ENCODE peak calls at places on chromosome 2, in six cellular contexts. P is heart right ventricle, Z is prostate gland, X is body of pancreas, C is SK-N-SH, M is HCT116. N is an unnamed sample. For H3K36me3, the result is how much of the 10 kb centered on the place peaks cover.

GRCh38 chr2:7020059-7020458 is 102.8 kb downstream of the RNF144A start:
- DNase-seq in P (no peak), Z (no peak), X (no peak), C (no peak), M (no peak), N (no peak)

GRCh38 chr2:873027-873426 is 77.6 kb upstream of the SNTG2 start:
- DNase-seq in P (no peak), Z (no peak), X (no peak), C (no peak), M (no peak), N (no peak)

GRCh38 chr2:147062073-147062472 is 782.8 kb upstream of the ACVR2A start:
- DNase-seq in P (no peak), Z (no peak), X (no peak), C (no peak), M (no peak), N (no peak)

GRCh38 chr2:131168578-131168977 is 40.8 kb upstream of the POTEE start:
- DNase-seq in P (no peak), Z (no peak), X (no peak), C (no peak), M (no peak), N (no peak)

GRCh38 chr2:130796280-130796679 is 40.4 kb upstream of the ARHGEF4 start:
- DNase-seq in P (no peak), Z (no peak), X (no peak), C (no peak), M (no peak), N (no peak)

GRCh38 chr2:238289574-238289973 is 1.2 kb upstream of the PER2 start:
- DNase-seq in P (no peak), Z (no peak), X (no peak), C (no peak), M (no peak), N (no peak)

GRCh38 chr2:39289609-39290008 is 45.8 kb upstream of the CDKL4 start:
- DNase-seq in P (no peak), Z (no peak), X (no peak), C (no peak), M (no peak), N (no peak)

GRCh38 chr2:8602809-8603208 is 79.0 kb upstream of the ID2 start:
- DNase-seq in P (no peak), Z (peak), X (no peak), C (no peak), M (no peak), N (no peak)

GRCh38 chr2:217150236-217150635 is 290.4 kb upstream of the TNP1 start:
- DNase-seq in P (no peak), Z (no peak), X (no peak), C (no peak), M (no peak), N (no peak)

GRCh38 chr2:220224711-220225519 is 597.5 kb downstream of the SLC4A3 start:
- DNase-seq in P (no peak), Z (no peak), X (no peak), C (no peak), M (no peak), N (no peak)

GRCh38 chr2:187890690-187891089 is 336.5 kb upstream of the TFPI start:
- DNase-seq in P (no peak), Z (no peak), X (no peak), C (no peak), M (no peak), N (no peak)

GRCh38 chr2:191299866-191300265 is 54.7 kb downstream of the MYO1B start:
- DNase-seq in P (no peak), Z (no peak), X (no peak), C (no peak), M (no peak), N (no peak)

GRCh38 chr2:128424406-128424805 is 105.7 kb upstream of the HS6ST1 start:
- DNase-seq in P (no peak), Z (no peak), X (no peak), C (no peak), M (no peak), N (no peak)

GRCh38 chr2:179562330-179562885 is 297.8 kb upstream of the SESTD1 start:
- DNase-seq in P (no peak), Z (no peak), X (peak), C (no peak), M (no peak), N (no peak)

GRCh38 chr2:236177604-236177966 is 9.4 kb upstream of the GBX2 start:
- DNase-seq in P (no peak), Z (no peak), X (peak), C (peak), M (peak), N (no peak)

GRCh38 chr2:112540906-112541305 is 1.4 kb upstream of the POLR1B start:
- DNase-seq in P (no peak), Z (no peak), X (no peak), C (no peak), M (no peak), N (no peak)

DNA sequence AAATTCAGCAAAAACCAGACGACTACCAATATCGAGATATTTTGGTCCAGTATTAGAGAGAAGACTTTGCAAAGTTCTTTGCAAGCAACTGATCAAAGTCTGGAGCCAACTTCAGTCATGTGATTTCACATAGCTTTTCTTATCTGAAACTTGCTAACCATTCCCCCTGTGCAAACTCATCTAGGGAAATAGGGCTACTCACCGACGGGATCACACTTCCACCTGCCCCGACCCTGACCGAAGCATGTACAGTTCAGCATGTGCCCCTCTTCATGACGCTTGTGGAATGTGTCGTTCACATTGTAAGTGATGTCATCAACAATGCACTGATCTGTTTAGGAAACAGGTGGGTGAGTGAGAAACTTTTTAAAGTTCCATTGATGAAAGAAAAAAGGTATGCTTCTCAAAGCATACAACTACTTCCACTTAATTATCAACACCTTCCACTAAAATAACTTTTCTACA is 15.4 kb downstream of the FN1 start:
- DNase-seq in P (no peak), Z (no peak), X (no peak), C (no peak), M (no peak), N (no peak)
- H3K36me3 ChIP-seq in P (half or more), Z (under half), X (under half), C (half or more), M (under half), N (half or more)

GRCh38 chr2:85865539-85866164 is 23.1 kb downstream of the ST3GAL5 start:
- DNase-seq in P (no peak), Z (peak), X (no peak), C (no peak), M (no peak), N (no peak)
- H3K27ac ChIP-seq in P (no peak), Z (peak), X (no peak), C (no peak), M (no peak), N (no peak)

GRCh38 chr2:141021109-141021508 is 1109.7 kb downstream of the LRP1B start:
- DNase-seq in P (no peak), Z (no peak), X (no peak), C (no peak), M (no peak), N (no peak)

GRCh38 chr2:141020346-141020745 is 1110.5 kb downstream of the LRP1B start:
- DNase-seq in P (no peak), Z (no peak), X (no peak), C (no peak), M (no peak), N (no peak)

DNA sequence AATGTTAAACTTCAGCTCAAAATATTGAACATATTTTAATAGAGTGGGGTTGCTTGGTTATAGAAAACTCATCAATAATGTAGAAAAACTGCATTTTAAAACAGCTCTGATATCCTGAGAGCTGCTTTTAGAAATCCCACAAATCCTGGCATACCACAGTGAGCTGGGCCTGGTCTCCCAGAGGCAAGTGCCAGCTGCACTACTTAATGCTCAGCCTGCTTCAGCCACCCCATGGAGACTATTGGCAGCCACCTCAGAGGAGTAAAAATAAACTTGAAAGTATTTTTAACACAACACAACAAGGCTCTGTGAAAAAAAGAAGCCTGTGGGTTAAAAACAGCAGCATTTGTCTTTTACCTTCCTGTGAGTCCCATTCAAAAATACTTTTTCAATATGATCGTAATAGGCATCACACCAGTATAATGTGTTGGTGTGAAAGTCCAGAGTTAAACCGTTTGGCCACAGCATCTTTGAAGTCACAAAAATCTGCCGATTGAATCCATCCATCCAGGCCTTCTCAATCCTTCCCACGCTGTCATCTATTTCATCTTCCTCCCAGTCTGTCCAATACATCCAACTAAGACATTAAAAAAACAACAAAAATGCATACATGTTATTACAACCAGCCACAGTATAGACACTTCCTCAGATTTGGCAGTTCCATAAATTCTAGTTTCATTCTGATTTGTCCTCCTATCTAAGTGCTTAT is 1115.3 kb downstream of the LRP1B start:
- DNase-seq in P (peak), Z (no peak), X (no peak), C (no peak), M (no peak), N (no peak)
- TF ChIP-seq CTCF in P (no peak), Z (no peak), X (no peak), C (no peak), M (no peak), N (no peak)

DNA sequence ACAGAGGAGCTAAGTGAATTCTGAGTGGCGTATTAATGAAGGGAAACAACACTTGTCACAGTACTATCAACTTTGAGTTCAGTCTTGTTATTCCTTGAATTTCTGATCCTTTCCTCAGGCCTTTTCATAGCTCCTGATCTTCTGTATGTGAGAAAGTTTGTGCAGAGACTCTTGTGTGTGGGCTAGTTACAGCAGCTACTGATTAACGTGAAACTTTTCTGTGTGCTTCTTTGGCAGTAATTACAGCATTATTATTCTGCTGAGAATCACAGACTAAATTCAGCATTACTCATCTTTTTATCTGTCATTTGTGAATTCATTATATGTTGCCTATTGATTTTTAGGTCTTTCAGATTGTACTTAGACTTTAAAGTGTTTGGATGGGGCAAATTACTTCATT is 36.0 kb downstream of the CREB1 start:
- DNase-seq in P (no peak), Z (no peak), X (no peak), C (no peak), M (no peak), N (no peak)
- H3K36me3 ChIP-seq in P (under half), Z (under half), X (under half), C (half or more), M (under half), N (under half)

GRCh38 chr2:240988146-240988545 is 10.3 kb upstream of the SNED1 start:
- DNase-seq in P (no peak), Z (no peak), X (peak), C (no peak), M (no peak), N (no peak)
- H3K27ac ChIP-seq in P (no peak), Z (peak), X (peak), C (no peak), M (no peak), N (peak)

DNA sequence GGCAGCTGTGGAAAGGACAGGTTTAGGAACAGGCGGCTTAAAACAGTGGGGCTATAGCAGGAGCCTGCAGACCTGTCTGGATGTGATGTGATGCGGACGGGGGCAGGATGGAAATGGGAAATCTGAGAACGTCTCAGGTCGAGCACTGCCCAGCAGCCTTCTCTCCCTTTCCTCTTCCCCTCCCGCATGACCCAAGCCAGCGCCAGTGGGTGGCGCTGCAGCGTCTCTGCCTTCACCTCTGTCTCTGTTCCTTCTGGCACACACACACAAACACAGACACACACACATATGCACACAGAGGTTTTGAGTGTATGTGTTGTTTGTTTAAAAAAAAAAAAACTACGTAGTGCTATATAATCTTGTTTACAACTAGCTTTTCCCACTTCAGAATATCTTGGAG is 82.0 kb upstream of the SLC66A3 start:
- DNase-seq in P (no peak), Z (no peak), X (peak), C (peak), M (peak), N (no peak)
- TF ChIP-seq CTCF in P (peak), Z (peak), X (peak), C (peak), M (peak), N (no peak)

DNA sequence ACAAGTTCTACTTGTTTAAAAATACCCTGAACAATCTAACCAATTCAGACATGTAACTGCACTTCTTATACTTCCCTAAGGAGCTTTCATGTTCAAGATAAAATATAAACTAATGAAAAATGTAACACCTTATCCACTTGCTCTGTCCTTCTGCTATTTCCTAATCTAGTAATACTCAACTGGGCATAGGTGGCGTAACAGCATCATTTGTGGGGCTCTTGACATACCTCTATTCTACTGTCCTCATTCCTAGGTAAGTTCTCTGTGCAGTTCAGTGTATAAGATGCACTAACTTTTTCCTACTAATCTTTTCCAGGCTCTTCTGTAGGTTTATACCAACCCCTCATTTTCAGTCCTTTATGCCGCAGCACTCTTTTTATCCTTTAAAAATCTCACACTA is 36.7 kb downstream of the PRKD3 start:
- DNase-seq in P (no peak), Z (no peak), X (no peak), C (peak), M (no peak), N (no peak)
- H3K36me3 ChIP-seq in P (half or more), Z (under half), X (under half), C (under half), M (under half), N (under half)

GRCh38 chr2:233832869-233833812 is 21.2 kb downstream of the HJURP start:
- DNase-seq in P (no peak), Z (no peak), X (no peak), C (peak), M (peak), N (no peak)
- H3K27ac ChIP-seq in P (no peak), Z (no peak), X (no peak), C (peak), M (no peak), N (no peak)

GRCh38 chr2:78782196-78782595 is 243.3 kb upstream of the REG3G start:
- DNase-seq in P (no peak), Z (no peak), X (no peak), C (no peak), M (no peak), N (no peak)
- TF ChIP-seq CTCF in P (no peak), Z (no peak), X (no peak), C (no peak), M (no peak), N (no peak)